ENCODE peak calls at places on chromosome 11, in five cellular contexts. U is K562, I is GM12891, A is HepG2, J is H1. E is an unnamed sample.

GRCh38 chr11:71302911-71303310 is 50.5 kb upstream of the SHANK2 start:
- DNase-seq in U (no peak), A (no peak), J (peak), I (no peak), E (no peak)

GRCh38 chr11:12150831-12151382 is 40.5 kb downstream of the MICAL2 start:
- DNase-seq in J (no peak), I (no peak), U (peak), A (no peak), E (no peak)

GRCh38 chr11:88326112-88326511 is 11.4 kb downstream of the CTSC start:
- DNase-seq in J (no peak), I (no peak), U (no peak), A (no peak), E (no peak)

GRCh38 chr11:73734996-73735395 is 25.9 kb downstream of the RAB6A start:
- DNase-seq in I (no peak), J (no peak), A (no peak), U (no peak), E (no peak)

GRCh38 chr11:121246769-121247035 is 45.9 kb upstream of the SC5D start:
- DNase-seq in A (no peak), U (no peak), I (no peak), J (no peak), E (no peak)

GRCh38 chr11:104163100-104164027 is 583 bp downstream of the PDGFD start:
- DNase-seq in J (peak), A (no peak), U (no peak), I (no peak), E (no peak)

GRCh38 chr11:8721740-8722139 is 39.1 kb downstream of the RPL27A start:
- DNase-seq in I (no peak), A (no peak), J (no peak), U (no peak), E (no peak)

GRCh38 chr11:34339149-34340064 is 18.4 kb downstream of the ABTB2 start:
- DNase-seq in A (peak), J (no peak), I (no peak), U (no peak), E (no peak)

GRCh38 chr11:65439331-65440181 is 17.0 kb downstream of the NEAT1 start:
- DNase-seq in J (no peak), I (no peak), U (no peak), A (no peak), E (no peak)

GRCh38 chr11:77999446-77999845 is 5.0 kb upstream of the INTS4 start:
- DNase-seq in I (no peak), A (no peak), J (no peak), U (no peak), E (no peak)

GRCh38 chr11:38543951-38544350 is 1945.9 kb upstream of the RAG2 start:
- DNase-seq in U (peak), I (no peak), J (no peak), A (no peak), E (no peak)

GRCh38 chr11:19332476-19332875 is 91.7 kb upstream of the E2F8 start:
- DNase-seq in J (no peak), A (no peak), U (no peak), I (no peak), E (no peak)

GRCh38 chr11:119892311-119892808 is 163.4 kb upstream of the NECTIN1 start:
- DNase-seq in A (no peak), I (no peak), J (no peak), U (no peak), E (no peak)

GRCh38 chr11:110951609-110952008 is 239.4 kb upstream of the ARHGAP20 start:
- DNase-seq in U (no peak), J (no peak), A (no peak), I (no peak), E (no peak)

GRCh38 chr11:126698576-126698975 is 302.0 kb downstream of the KIRREL3 start:
- DNase-seq in A (no peak), J (no peak), U (no peak), I (no peak), E (no peak)

GRCh38 chr11:4882543-4882942 is 843 bp downstream of the OR51T1 start:
- DNase-seq in A (no peak), J (no peak), U (peak), I (no peak), E (no peak)

GRCh38 chr11:16607675-16608644 is 130.5 kb upstream of the C11orf58 start:
- DNase-seq in A (no peak), J (no peak), I (no peak), U (peak), E (no peak)
- TF ChIP-seq POLR2AphosphoS5 in A (no peak), J (no peak), I (no peak), U (peak), E (no peak)

GRCh38 chr11:63599211-63600122 is 14.8 kb downstream of the PLAAT3 start:
- DNase-seq in A (no peak), U (peak), J (no peak), I (no peak), E (no peak)
- TF ChIP-seq TAF1 in A (no peak), U (no peak), J (no peak), I (no peak), E (no peak)

GRCh38 chr11:27241316-27242122 is 121.5 kb downstream of the CCDC34 start:
- DNase-seq in U (peak), I (no peak), A (no peak), J (no peak), E (no peak)

GRCh38 chr11:27244900-27245299 is 118.1 kb downstream of the CCDC34 start:
- DNase-seq in I (no peak), A (no peak), J (no peak), U (no peak), E (no peak)

GRCh38 chr11:27239305-27239942 is 123.6 kb downstream of the CCDC34 start:
- DNase-seq in J (no peak), U (no peak), A (no peak), I (no peak), E (no peak)

GRCh38 chr11:27238811-27239210 is 124.2 kb downstream of the CCDC34 start:
- DNase-seq in J (no peak), I (no peak), A (no peak), U (no peak), E (no peak)

GRCh38 chr11:27242591-27242990 is 120.4 kb downstream of the CCDC34 start:
- DNase-seq in A (no peak), U (no peak), J (no peak), I (no peak), E (no peak)
- TF ChIP-seq POLR2AphosphoS5 in A (no peak), U (no peak), J (no peak), I (no peak), E (no peak)

GRCh38 chr11:810040-810567 is 337 bp downstream of the RPLP2 start:
- DNase-seq in J (no peak), I (no peak), A (no peak), U (no peak), E (no peak)

GRCh38 chr11:809287-810039 is at the start of gene RPLP2:
- DNase-seq in I (peak), J (peak), A (peak), U (peak), E (peak)

GRCh38 chr11:811446-812245 is 1.9 kb downstream of the RPLP2 start:
- DNase-seq in J (no peak), I (no peak), U (no peak), A (no peak), E (no peak)

GRCh38 chr11:812390-812789 is 2.6 kb downstream of the RPLP2 start:
- DNase-seq in A (no peak), I (no peak), J (no peak), U (no peak), E (no peak)

DNA sequence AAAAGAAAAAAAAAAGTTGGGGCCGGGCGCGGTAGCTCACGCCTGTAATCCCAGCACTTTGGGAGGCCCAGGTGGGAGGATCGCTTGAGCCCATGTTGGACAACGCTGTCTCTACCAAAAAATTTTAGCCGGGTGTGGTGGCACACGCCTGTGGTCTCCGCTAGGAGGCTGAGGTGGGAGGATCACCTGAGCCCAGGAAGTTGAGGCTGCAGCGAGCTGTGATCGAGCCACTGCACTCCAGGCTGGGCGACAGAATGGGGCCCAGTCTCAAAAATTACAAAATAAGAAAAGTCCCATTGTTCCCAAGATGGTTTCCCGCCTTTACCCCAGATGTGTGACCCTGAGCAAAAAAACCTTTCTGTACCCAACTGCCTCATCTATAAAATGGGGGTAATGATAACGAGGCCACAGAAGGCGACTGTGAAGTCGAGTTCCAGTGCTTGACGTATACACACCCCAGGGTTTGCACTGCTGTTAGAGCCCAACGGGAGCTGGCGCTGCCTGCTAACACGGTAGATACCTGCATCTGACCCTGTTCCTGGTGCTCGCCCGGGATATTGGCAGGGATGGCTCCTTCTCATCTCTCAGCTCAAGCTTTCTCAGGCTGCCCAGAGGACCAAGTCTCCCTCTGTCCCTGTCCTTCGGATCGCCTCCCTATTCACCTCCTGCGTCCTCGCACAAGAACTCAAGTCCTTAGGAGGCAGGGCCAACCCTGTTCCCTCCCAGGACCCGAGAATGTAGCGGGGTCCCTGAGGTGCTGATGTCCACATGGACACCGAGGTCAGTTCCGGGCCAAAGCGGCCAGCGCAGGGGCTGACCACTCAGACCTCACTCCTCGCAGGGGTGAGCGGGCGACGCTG is 1.1 kb upstream of the RPLP2 start:
- DNase-seq in I (no peak), J (no peak), U (peak), A (peak), E (no peak)
- TF ChIP-seq TAF1 in I (no peak), J (no peak), U (peak), A (no peak), E (no peak)

GRCh38 chr11:128895505-128895904 is 4.3 kb downstream of the KCNJ5 start:
- DNase-seq in J (no peak), U (no peak), I (no peak), A (no peak), E (no peak)

GRCh38 chr11:128892866-128893565 is 1.9 kb downstream of the KCNJ5 start:
- DNase-seq in I (no peak), J (no peak), U (no peak), A (no peak), E (no peak)

GRCh38 chr11:128894296-128894681 is 3.1 kb downstream of the KCNJ5 start:
- DNase-seq in I (no peak), U (no peak), A (no peak), J (no peak), E (no peak)

GRCh38 chr11:128893578-128894295 is 2.6 kb downstream of the KCNJ5 start:
- DNase-seq in U (no peak), J (no peak), I (no peak), A (no peak), E (no peak)

DNA sequence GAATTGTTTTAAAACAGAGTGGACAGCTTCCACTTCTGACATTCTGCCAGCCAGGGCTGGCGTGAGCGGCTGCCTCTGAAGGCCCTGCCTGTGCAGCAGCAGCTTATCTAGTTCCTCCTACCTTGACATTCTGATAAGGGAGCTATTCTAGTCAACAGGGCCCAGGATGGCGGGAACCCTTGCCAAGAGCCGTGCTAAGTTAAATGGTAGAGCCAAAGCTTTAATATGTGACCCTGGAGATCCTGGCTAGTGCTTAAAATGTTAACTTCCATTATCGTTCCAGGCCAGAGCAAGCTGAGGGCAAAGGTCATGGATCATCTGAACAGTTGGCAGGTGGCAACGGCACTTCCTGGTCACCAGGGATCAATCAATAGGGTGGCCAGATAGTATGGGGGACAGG is 3.5 kb downstream of the KCNJ5 start:
- DNase-seq in J (no peak), I (no peak), U (peak), A (peak), E (no peak)
- TF ChIP-seq POLR2AphosphoS5 in J (no peak), I (no peak), U (no peak), A (no peak), E (no peak)

E was measured in GM12892.